ENCODE peak calls at places on chromosome 2, in five cellular contexts. B is glutamatergic neuron, P is AG10803, Y is AG04450, T is astrocyte of the spinal cord. J is an unnamed sample.

GRCh38 chr2:97733341-97734035 is 20.1 kb downstream of the ZAP70 start:
- DNase-seq in P (no peak), T (no peak), Y (no peak), B (no peak), J (no peak)

GRCh38 chr2:12120281-12121150 is 374.1 kb downstream of the LPIN1 start:
- DNase-seq in Y (no peak), P (peak), B (no peak), T (peak), J (no peak)

GRCh38 chr2:15820927-15821326 is 119.4 kb upstream of the MYCN start:
- DNase-seq in Y (no peak), T (no peak), B (no peak), P (no peak), J (no peak)

GRCh38 chr2:84782717-84783442 is 98.0 kb downstream of the TRABD2A start:
- DNase-seq in T (no peak), Y (no peak), P (no peak), B (no peak), J (no peak)

GRCh38 chr2:220394433-220394832 is 767.0 kb downstream of the SLC4A3 start:
- DNase-seq in P (peak), Y (peak), T (peak), B (no peak), J (no peak)

GRCh38 chr2:143399679-143400078 is 270.5 kb downstream of the ARHGAP15 start:
- DNase-seq in B (no peak), P (no peak), T (no peak), Y (no peak), J (no peak)

GRCh38 chr2:129699781-129700573 is 279.5 kb upstream of the RAB6C start:
- DNase-seq in T (no peak), P (peak), B (no peak), Y (no peak), J (no peak)

GRCh38 chr2:237732790-237733349 is 65.7 kb upstream of the RBM44 start:
- DNase-seq in P (no peak), B (peak), T (no peak), Y (no peak), J (no peak)

GRCh38 chr2:227154976-227155375 is 9.0 kb downstream of the COL4A4 start:
- DNase-seq in Y (peak), T (peak), P (peak), B (no peak), J (no peak)

GRCh38 chr2:42767080-42767898 is 3.4 kb upstream of the OXER1 start:
- DNase-seq in B (no peak), P (no peak), T (no peak), Y (no peak), J (no peak)

GRCh38 chr2:135650721-135651120 is 90.9 kb upstream of the UBXN4 start:
- DNase-seq in P (no peak), T (peak), B (no peak), Y (no peak), J (no peak)

GRCh38 chr2:70116936-70117554 is 29.8 kb downstream of the PCBP1 start:
- DNase-seq in Y (no peak), B (no peak), T (no peak), P (no peak), J (no peak)

GRCh38 chr2:31233741-31234689 is at the start of gene EHD3:
- DNase-seq in B (peak), P (peak), Y (peak), T (peak), J (peak)

GRCh38 chr2:198448803-198449202 is 644.4 kb downstream of the PLCL1 start:
- DNase-seq in Y (no peak), T (no peak), B (no peak), P (no peak), J (no peak)

GRCh38 chr2:175854665-175855064 is 147.4 kb downstream of the LNPK start:
- DNase-seq in P (peak), Y (no peak), B (peak), T (peak), J (no peak)

GRCh38 chr2:56382466-56382865 is 198.7 kb downstream of the CCDC85A start:
- DNase-seq in B (no peak), Y (no peak), P (no peak), T (no peak), J (no peak)

GRCh38 chr2:45612265-45612664 is 1.2 kb upstream of the SRBD1 start:
- DNase-seq in T (no peak), Y (no peak), P (no peak), B (no peak), J (no peak)

GRCh38 chr2:55888941-55889340 is 34.6 kb downstream of the EFEMP1 start:
- DNase-seq in T (peak), P (peak), B (no peak), Y (no peak), J (no peak)

GRCh38 chr2:10863837-10864236 is 47.9 kb upstream of the KCNF1 start:
- DNase-seq in P (no peak), Y (no peak), T (no peak), B (no peak), J (peak)

GRCh38 chr2:167596072-167596471 is 651.3 kb downstream of the STK39 start:
- DNase-seq in T (no peak), Y (no peak), B (no peak), P (no peak), J (no peak)

GRCh38 chr2:41853427-41854191 is 194.2 kb upstream of the PKDCC start:
- DNase-seq in B (peak), T (peak), Y (peak), P (peak), J (peak)

GRCh38 chr2:217475101-217475500 is 527.7 kb downstream of the TNS1 start:
- DNase-seq in B (no peak), Y (no peak), T (peak), P (no peak), J (no peak)

GRCh38 chr2:111200333-111200879 is 79.7 kb downstream of the BCL2L11 start:
- DNase-seq in B (no peak), P (no peak), Y (no peak), T (no peak), J (no peak)

GRCh38 chr2:153222231-153223165 is 256.1 kb downstream of the RPRM start:
- DNase-seq in B (no peak), T (no peak), P (no peak), Y (no peak), J (no peak)

GRCh38 chr2:134460583-134460998 is 206.7 kb downstream of the MGAT5 start:
- DNase-seq in B (peak), Y (peak), T (peak), P (peak), J (peak)

GRCh38 chr2:146981921-146982320 is 862.9 kb upstream of the ACVR2A start:
- DNase-seq in P (peak), B (no peak), T (peak), Y (no peak), J (no peak)

GRCh38 chr2:84894758-84895520 is 10.5 kb upstream of the TMSB10 start:
- DNase-seq in T (no peak), B (no peak), Y (no peak), P (peak), J (no peak)

GRCh38 chr2:163121483-163121882 is 282.9 kb upstream of the KCNH7 start:
- DNase-seq in P (no peak), T (no peak), Y (no peak), B (no peak), J (no peak)

DNA sequence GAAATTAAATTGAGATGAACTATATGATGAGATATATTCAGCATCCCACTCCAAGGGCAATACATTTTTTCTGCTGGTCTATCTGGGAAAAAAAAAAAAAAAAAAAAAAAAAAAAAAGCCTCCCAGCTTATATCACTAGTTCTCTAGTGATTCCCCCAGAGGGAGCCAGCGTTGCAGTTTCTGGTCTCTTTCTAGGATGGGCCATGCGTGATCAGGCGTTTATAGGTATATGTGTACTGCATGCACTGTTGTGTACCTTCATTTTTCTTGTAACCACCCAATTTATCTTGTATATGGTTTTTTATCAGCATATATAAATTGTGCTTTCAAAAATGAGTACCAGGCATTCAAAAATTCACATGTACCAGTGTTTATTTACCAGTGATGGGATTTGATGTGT is 35.1 kb downstream of the DCDC2C start:
- DNase-seq in P (no peak), T (peak), Y (no peak), B (peak), J (peak)
- TF ChIP-seq CTCF in P (peak), T (peak), Y (peak), B (no peak), J (no peak)

GRCh38 chr2:165452327-165452726 is 17.2 kb upstream of the CSRNP3 start:
- DNase-seq in B (no peak), T (no peak), Y (no peak), P (no peak), J (no peak)

GRCh38 chr2:165454905-165455304 is 14.6 kb upstream of the CSRNP3 start:
- DNase-seq in Y (no peak), P (no peak), B (no peak), T (no peak), J (no peak)

GRCh38 chr2:165455940-165456479 is 13.5 kb upstream of the CSRNP3 start:
- DNase-seq in P (no peak), T (no peak), B (no peak), Y (no peak), J (no peak)

GRCh38 chr2:165453672-165454071 is 15.8 kb upstream of the CSRNP3 start:
- DNase-seq in T (no peak), B (no peak), Y (no peak), P (no peak), J (no peak)

DNA sequence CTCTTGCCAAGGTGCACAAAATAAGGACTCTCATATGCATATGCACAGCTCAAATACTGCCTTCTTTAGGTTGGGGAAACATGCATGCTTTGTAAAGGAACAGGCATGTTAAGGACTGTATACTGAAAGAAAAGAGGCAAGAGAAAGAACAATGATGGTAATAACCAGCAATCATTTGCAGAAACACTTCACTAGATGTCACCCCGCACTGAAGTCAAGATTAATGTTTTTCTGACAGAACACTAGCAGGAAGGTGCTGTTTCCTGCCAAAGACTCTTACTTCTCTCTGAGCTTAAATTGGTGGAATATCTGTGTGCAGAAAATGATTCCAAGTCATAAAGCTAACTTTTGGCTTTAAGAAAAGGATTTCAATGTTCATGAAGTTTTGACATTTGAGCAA is 19.4 kb upstream of the CSRNP3 start:
- DNase-seq in P (no peak), B (no peak), T (no peak), Y (no peak), J (no peak)
- TF ChIP-seq CTCF in P (no peak), B (no peak), T (no peak), Y (no peak), J (no peak)

GRCh38 chr2:95325026-95325425 is 27.9 kb downstream of the KCNIP3 start:
- DNase-seq in Y (no peak), P (no peak), B (no peak), T (no peak), J (no peak)

GRCh38 chr2:95326433-95327140 is 29.4 kb downstream of the KCNIP3 start:
- DNase-seq in P (no peak), Y (no peak), T (no peak), B (no peak), J (no peak)

GRCh38 chr2:95320986-95321767 is 24.0 kb downstream of the KCNIP3 start:
- DNase-seq in T (no peak), B (no peak), Y (no peak), P (peak), J (no peak)

GRCh38 chr2:95325590-95326432 is 28.7 kb downstream of the KCNIP3 start:
- DNase-seq in P (no peak), T (no peak), Y (no peak), B (no peak), J (no peak)

GRCh38 chr2:95323347-95324155 is 26.4 kb downstream of the KCNIP3 start:
- DNase-seq in T (no peak), P (peak), B (peak), Y (no peak), J (no peak)
- TF ChIP-seq CTCF in T (peak), P (peak), B (peak), Y (peak), J (no peak)

DNA sequence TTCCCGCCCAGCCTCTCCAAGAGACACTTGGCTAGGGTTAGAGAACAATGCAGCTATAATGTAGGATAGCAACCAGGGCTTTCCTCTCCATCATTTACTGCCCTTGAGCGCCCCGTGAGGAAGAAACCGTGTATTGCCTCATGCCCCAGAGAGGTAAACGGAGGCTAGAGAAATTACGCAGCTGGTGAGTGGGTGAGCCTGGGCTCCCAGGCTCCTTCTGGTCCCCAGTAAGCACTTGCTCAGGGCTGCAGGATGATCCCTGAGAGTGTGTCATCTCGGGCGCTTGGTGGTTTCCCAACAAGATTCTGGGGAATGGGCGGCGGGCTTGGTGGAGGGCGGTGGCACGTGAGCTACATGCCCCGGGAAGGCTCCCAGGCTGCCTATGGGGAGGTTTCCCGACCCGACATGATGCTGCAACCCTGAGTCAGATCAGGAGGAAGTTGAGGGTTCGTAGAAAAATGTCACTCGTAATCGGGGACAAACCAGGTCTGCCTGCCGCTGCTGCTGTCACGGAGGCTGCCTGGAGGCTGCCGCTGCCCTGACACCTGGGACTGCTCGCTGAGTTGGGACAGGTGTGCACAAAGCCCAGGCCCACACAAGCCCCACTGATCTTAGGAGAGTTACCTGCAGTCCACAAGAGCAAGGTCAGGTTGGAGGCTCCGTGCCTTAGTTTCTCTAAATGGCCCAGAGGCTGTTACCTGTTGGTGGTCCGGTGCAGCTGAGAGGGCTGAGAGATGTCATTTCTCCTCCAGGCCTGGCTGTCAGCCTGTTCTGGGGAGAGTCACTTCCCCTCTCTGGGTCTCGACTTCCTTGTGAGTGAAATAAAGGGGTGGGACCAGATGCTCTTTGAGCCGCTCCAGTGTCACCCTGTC is at the start of gene GPR55:
- DNase-seq in B (no peak), P (no peak), T (no peak), Y (no peak), J (peak)
- TF ChIP-seq CTCF in B (no peak), P (no peak), T (peak), Y (peak), J (peak)

GRCh38 chr2:43948370-43948769 is 47.4 kb downstream of the LRPPRC start:
- DNase-seq in T (no peak), Y (no peak), B (no peak), P (no peak), J (no peak)

GRCh38 chr2:43944915-43945314 is 50.9 kb downstream of the LRPPRC start:
- DNase-seq in B (no peak), Y (no peak), T (no peak), P (no peak), J (no peak)

GRCh38 chr2:43945439-43945838 is 50.4 kb downstream of the LRPPRC start:
- DNase-seq in P (no peak), Y (no peak), T (no peak), B (no peak), J (no peak)

DNA sequence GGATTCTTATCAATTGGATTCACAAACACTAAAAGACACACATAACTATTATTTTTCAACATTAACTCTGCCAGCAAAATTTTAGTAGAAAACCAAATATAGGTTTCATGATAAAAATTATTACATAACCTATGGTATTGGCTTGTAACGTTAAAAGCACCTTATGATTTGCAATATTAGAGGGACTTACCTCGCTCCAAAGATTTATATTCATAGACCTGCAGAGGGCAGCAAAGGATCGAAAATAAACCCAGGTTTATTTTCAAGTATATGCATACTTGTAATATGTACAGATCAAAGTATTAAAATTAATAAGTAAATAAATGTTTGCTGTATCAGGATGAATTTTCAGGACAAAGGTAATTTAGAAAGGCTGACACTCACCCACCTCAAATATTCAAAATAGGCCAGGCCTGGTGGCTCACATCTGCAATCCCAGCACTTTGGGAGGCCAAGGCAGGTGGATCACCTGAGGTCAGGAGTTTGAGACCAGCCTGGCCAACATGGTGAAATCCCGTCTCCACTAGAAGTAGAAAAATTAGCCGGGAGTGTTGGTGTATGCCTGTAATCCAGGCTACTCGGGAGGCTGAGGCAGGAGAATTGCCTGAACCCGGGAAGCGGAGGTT is 45.3 kb downstream of the LRPPRC start:
- DNase-seq in Y (no peak), B (no peak), T (peak), P (peak), J (peak)
- TF ChIP-seq CTCF in Y (peak), B (peak), T (peak), P (peak), J (peak)

GRCh38 chr2:239717706-239718105 is 307.4 kb downstream of the NDUFA10 start:
- DNase-seq in B (no peak), Y (no peak), T (no peak), P (no peak), J (no peak)
- TF ChIP-seq CTCF in B (no peak), Y (no peak), T (no peak), P (no peak), J (no peak)

DNA sequence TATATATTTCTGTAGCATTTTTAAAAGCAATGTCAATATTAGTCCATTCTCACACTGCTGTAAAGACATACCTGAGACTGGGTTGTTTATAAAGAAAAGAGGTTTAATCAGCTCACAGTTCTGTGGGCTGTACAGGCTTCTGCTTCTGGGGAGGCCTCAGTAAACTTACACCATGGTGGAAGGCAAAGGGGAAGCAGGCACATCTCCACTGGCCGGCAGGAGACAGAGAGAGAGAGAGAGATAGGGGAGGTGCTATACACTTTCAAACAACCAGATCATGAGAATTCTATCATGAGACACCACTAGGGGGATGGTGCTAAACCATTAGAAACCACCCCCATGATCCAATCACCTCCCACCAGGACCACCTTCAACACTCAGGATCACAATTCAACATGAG is 43.1 kb downstream of the CHMP3 start:
- DNase-seq in Y (no peak), P (no peak), B (no peak), T (no peak), J (no peak)
- TF ChIP-seq CTCF in Y (no peak), P (no peak), B (peak), T (no peak), J (no peak)

GRCh38 chr2:170553748-170554147 is 161.4 kb upstream of the SP5 start:
- DNase-seq in Y (no peak), B (no peak), P (no peak), T (no peak), J (no peak)
- TF ChIP-seq CTCF in Y (no peak), B (no peak), P (no peak), T (no peak), J (no peak)

DNA sequence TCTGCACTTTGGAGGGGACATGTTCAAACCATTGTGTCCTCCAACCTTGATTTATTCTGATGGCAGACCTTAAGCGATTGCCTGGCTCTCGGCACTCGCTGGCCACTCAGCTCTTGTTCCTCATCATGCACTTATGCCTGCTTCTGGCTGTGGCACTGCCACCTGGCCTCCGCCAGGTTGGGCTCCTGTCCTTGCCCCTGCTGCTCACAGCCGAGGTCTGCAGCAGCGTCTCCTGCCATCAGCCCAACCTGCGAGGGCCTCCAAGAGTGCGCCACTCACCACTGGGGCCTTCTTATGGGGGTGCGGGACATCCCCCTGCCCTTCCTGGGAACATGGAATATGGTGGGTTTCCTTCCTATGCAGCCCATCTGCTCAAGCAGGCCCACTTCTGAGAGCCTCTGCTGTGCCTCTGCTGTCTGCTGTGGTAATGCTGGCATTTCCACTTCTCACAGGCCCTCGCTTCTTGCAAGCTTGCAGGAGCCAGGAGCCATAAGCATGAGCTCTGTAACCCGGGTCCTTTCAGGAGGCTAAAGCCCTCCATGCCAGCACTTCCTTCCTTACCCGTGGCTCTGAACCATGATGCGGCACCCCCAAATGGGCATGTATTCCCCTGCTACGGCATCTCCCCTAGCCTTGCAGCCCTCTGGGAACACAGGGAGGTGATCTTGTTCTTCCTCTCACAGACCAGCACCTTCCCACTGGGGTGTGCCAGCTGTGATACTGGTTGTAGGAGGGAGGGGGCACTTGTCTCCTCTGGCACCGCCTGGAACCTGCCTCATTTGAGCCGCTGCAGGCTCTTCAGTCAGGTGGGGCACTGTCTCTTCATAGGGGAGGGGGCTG is 58.6 kb upstream of the HS6ST1 start:
- DNase-seq in P (no peak), Y (no peak), B (no peak), T (no peak), J (no peak)
- TF ChIP-seq CTCF in P (no peak), Y (no peak), B (no peak), T (no peak), J (no peak)

J was measured in GM13976.